ENCODE peak calls at places on chromosomes 12 and 14, in four cellular contexts. L is neural crest cell, G is neural progenitor cell, M is mesothelial cell of epicardium. V is an unnamed sample.

GRCh38 chr12:108634225-108634795 is 616 bp upstream of the SELPLG start:
- DNase-seq in L (no peak), G (no peak), M (no peak), V (no peak)

GRCh38 chr14:92917041-92917940 is 5.7 kb upstream of the CHGA start:
- DNase-seq in L (no peak), G (no peak), M (no peak), V (no peak)

GRCh38 chr12:116592116-116592637 is 33.0 kb downstream of the MAP1LC3B2 start:
- DNase-seq in L (no peak), G (no peak), M (no peak), V (no peak)

GRCh38 chr14:56173360-56173922 is 55.2 kb downstream of the PELI2 start:
- DNase-seq in L (no peak), G (no peak), M (no peak), V (no peak)

GRCh38 chr12:125296701-125297100 is 231.5 kb downstream of the AACS start:
- DNase-seq in L (no peak), G (peak), M (no peak), V (no peak)

GRCh38 chr14:75566321-75566720 is 12.1 kb upstream of the FLVCR2 start:
- DNase-seq in L (no peak), G (no peak), M (no peak), V (no peak)

GRCh38 chr14:91202234-91202974 is 42.1 kb downstream of the GPR68 start:
- DNase-seq in L (no peak), G (peak), M (no peak), V (no peak)

GRCh38 chr12:96879301-96879700 is 27.8 kb upstream of the NEDD1 start:
- DNase-seq in L (no peak), G (no peak), M (no peak), V (no peak)

GRCh38 chr12:75526655-75527511 is 15.5 kb upstream of the KRR1 start:
- DNase-seq in L (peak), G (peak), M (no peak), V (peak)

GRCh38 chr14:29265852-29266251 is 499.3 kb downstream of the FOXG1 start:
- DNase-seq in L (no peak), G (no peak), M (no peak), V (no peak)

GRCh38 chr12:1367731-1368285 is 226.6 kb downstream of the FBXL14 start:
- DNase-seq in L (peak), G (no peak), M (no peak), V (no peak)

GRCh38 chr14:100868621-100869370 is 34.7 kb downstream of the RTL1 start:
- DNase-seq in L (no peak), G (no peak), M (no peak), V (no peak)

GRCh38 chr14:105851716-105852377 is 325.5 kb downstream of the TMEM121 start:
- DNase-seq in L (no peak), G (no peak), M (no peak), V (no peak)

GRCh38 chr14:90644882-90645281 is 171.3 kb downstream of the TTC7B start:
- DNase-seq in L (no peak), G (no peak), M (no peak), V (no peak)

GRCh38 chr14:92646952-92647461 is 101.4 kb downstream of the LGMN start:
- DNase-seq in L (no peak), G (no peak), M (no peak), V (no peak)

GRCh38 chr12:132270969-132271754 is 58.2 kb downstream of the GALNT9 start:
- DNase-seq in L (no peak), G (no peak), M (no peak), V (no peak)

GRCh38 chr12:75699728-75700496 is 188.5 kb upstream of the KRR1 start:
- DNase-seq in L (no peak), G (no peak), M (no peak), V (no peak)

GRCh38 chr12:44015333-44015941 is 179.6 kb downstream of the TMEM117 start:
- DNase-seq in L (no peak), G (peak), M (no peak), V (peak)

GRCh38 chr12:16531623-16532022 is 74.3 kb downstream of the LMO3 start:
- DNase-seq in L (no peak), G (peak), M (no peak), V (no peak)

GRCh38 chr14:68576496-68577244 is 216.2 kb downstream of the ZFP36L1 start:
- DNase-seq in L (no peak), G (no peak), M (no peak), V (no peak)

GRCh38 chr12:93102289-93102688 is 173.2 kb upstream of the EEA1 start:
- DNase-seq in L (no peak), G (no peak), M (no peak), V (no peak)

GRCh38 chr12:116273813-116274551 is 3.5 kb downstream of the MED13L start:
- DNase-seq in L (no peak), G (no peak), M (no peak), V (no peak)

GRCh38 chr14:51014625-51015024 is 70.3 kb upstream of the PYGL start:
- DNase-seq in L (no peak), G (no peak), M (no peak), V (no peak)

GRCh38 chr12:2112401-2112800 is 59.6 kb downstream of the CACNA1C start:
- DNase-seq in L (no peak), G (no peak), M (no peak), V (no peak)

GRCh38 chr12:68750506-68750905 is 4.5 kb downstream of the SLC35E3 start:
- DNase-seq in L (no peak), G (peak), M (no peak), V (no peak)

GRCh38 chr12:59695379-59695778 is 99.5 kb downstream of the SLC16A7 start:
- DNase-seq in L (no peak), G (no peak), M (no peak), V (no peak)

GRCh38 chr12:69345742-69346141 is 2.4 kb upstream of the LYZ start:
- DNase-seq in L (no peak), G (no peak), M (no peak), V (no peak)

GRCh38 chr14:75979071-75979571 is 2.7 kb downstream of the TGFB3 start:
- DNase-seq in L (peak), G (peak), M (no peak), V (no peak)

GRCh38 chr14:74401504-74402241 is 24.3 kb downstream of the SYNDIG1L start:
- DNase-seq in L (peak), G (peak), M (no peak), V (no peak)